ENCODE peak calls at places on chromosome 18, in six cellular contexts. X is CD8-positive, alpha-beta T cell; B is RWPE2; S is cardiac muscle cell; H is breast epithelium; L is Peyer's patch. K is an unnamed sample. For H3K4me1, the result is how much of the 10 kb centered on the place peaks cover.

GRCh38 chr18:22032392-22032961 is 136.9 kb upstream of the GATA6 start:
- DNase-seq in X (no peak), B (peak), S (peak), H (no peak), L (no peak), K (peak)

GRCh38 chr18:22509423-22509822 is 91.7 kb upstream of the CTAGE1 start:
- DNase-seq in X (no peak), B (no peak), S (no peak), H (no peak), L (no peak), K (no peak)

GRCh38 chr18:79573921-79574491 is 105.6 kb upstream of the CTDP1 start:
- DNase-seq in X (no peak), B (no peak), S (no peak), H (peak), L (peak), K (no peak)

GRCh38 chr18:76838182-76838581 is 15.8 kb downstream of the ZNF236 start:
- DNase-seq in X (no peak), B (no peak), S (peak), H (no peak), L (no peak), K (peak)

GRCh38 chr18:59079264-59079972 is 60.3 kb upstream of the SEC11C start:
- DNase-seq in X (no peak), B (no peak), S (no peak), H (no peak), L (no peak), K (no peak)

GRCh38 chr18:58847383-58848071 is 17.1 kb upstream of the ZNF532 start:
- DNase-seq in X (no peak), B (no peak), S (no peak), H (no peak), L (no peak), K (peak)

GRCh38 chr18:42977982-42978595 is 137.4 kb downstream of the RIT2 start:
- DNase-seq in X (no peak), B (no peak), S (no peak), H (no peak), L (no peak), K (no peak)

GRCh38 chr18:21914739-21915319 is 174.2 kb downstream of the MIB1 start:
- DNase-seq in X (no peak), B (no peak), S (peak), H (no peak), L (no peak), K (peak)

GRCh38 chr18:76756491-76757288 is 65.7 kb upstream of the ZNF236 start:
- DNase-seq in X (no peak), B (no peak), S (no peak), H (no peak), L (no peak), K (no peak)

GRCh38 chr18:11309172-11309571 is 159.8 kb upstream of the PIEZO2 start:
- DNase-seq in X (no peak), B (no peak), S (peak), H (no peak), L (no peak), K (no peak)

GRCh38 chr18:3305354-3305762 is 43.4 kb downstream of the MYL12B start:
- DNase-seq in X (no peak), B (peak), S (peak), H (peak), L (no peak), K (peak)

GRCh38 chr18:74849316-74849715 is 251.6 kb downstream of the ZNF407 start:
- DNase-seq in X (no peak), B (no peak), S (no peak), H (no peak), L (no peak), K (no peak)

GRCh38 chr18:35088931-35089330 is 47.7 kb downstream of the MAPRE2 start:
- DNase-seq in X (no peak), B (no peak), S (no peak), H (no peak), L (no peak), K (no peak)

GRCh38 chr18:77248873-77249582 is 620 bp upstream of the GALR1 start:
- DNase-seq in X (no peak), B (no peak), S (no peak), H (no peak), L (no peak), K (no peak)

GRCh38 chr18:32674491-32674890 is 98.3 kb downstream of the KLHL14 start:
- DNase-seq in X (no peak), B (no peak), S (peak), H (no peak), L (no peak), K (peak)

GRCh38 chr18:55317832-55318231 is 270.2 kb downstream of the TCF4 start:
- DNase-seq in X (no peak), B (no peak), S (no peak), H (no peak), L (no peak), K (no peak)

GRCh38 chr18:9809686-9810085 is 76.1 kb upstream of the TXNDC2 start:
- DNase-seq in X (no peak), B (no peak), S (no peak), H (no peak), L (no peak), K (no peak)

GRCh38 chr18:34592961-34593382 is 117.1 kb upstream of the DTNA start:
- DNase-seq in X (no peak), B (no peak), S (peak), H (peak), L (no peak), K (peak)

GRCh38 chr18:79764131-79764530 is 33.6 kb upstream of the KCNG2 start:
- DNase-seq in X (no peak), B (peak), S (no peak), H (no peak), L (no peak), K (no peak)

GRCh38 chr18:23735021-23735464 is 45.8 kb downstream of the LAMA3 start:
- DNase-seq in X (no peak), B (no peak), S (peak), H (no peak), L (no peak), K (no peak)

GRCh38 chr18:62437520-62438329 is 85.1 kb upstream of the ZCCHC2 start:
- DNase-seq in X (peak), B (no peak), S (peak), H (peak), L (no peak), K (no peak)

GRCh38 chr18:79791141-79791972 is 6.4 kb upstream of the KCNG2 start:
- DNase-seq in X (no peak), B (no peak), S (peak), H (peak), L (peak), K (peak)

GRCh38 chr18:34738173-34738894 is 28.2 kb downstream of the DTNA start:
- DNase-seq in X (no peak), B (no peak), S (peak), H (no peak), L (no peak), K (no peak)

DNA sequence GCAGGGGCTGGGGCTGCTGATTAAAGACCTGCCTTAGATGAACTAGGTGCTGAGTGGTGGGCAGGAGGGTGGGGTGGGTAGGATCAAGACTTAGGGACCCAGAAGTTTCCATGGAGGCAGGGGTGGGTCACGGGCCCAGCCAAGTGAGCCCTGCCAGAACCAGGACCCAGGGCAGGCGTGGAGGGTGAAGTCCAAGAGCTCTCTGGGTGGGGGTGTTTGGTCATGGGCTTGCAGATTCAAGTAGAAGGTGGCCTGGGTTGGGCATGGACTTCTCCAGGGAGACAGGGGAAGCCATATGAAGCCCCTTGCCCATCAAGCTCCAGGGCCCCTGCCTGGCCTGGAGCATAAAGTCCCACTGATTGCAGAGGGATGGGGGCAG is 168.8 kb downstream of the SMAD7 start:
- DNase-seq in X (no peak), B (no peak), S (no peak), H (no peak), L (no peak), K (peak)
- H3K27ac ChIP-seq in X (no peak), B (no peak), S (peak), H (peak), L (peak), K (peak)

GRCh38 chr18:48839819-48840490 is 110.8 kb downstream of the SMAD7 start:
- DNase-seq in X (no peak), B (no peak), S (no peak), H (no peak), L (no peak), K (no peak)
- H3K4me1 ChIP-seq in X (half or more), B (under half), S (under half), H (under half), L (under half), K (under half)

GRCh38 chr18:8708670-8709069 is 3.3 kb downstream of the MTCL1 start:
- DNase-seq in X (no peak), B (no peak), S (no peak), H (no peak), L (no peak), K (no peak)

GRCh38 chr18:8713691-8714090 is 8.3 kb downstream of the MTCL1 start:
- DNase-seq in X (no peak), B (no peak), S (no peak), H (no peak), L (no peak), K (no peak)

GRCh38 chr18:8709248-8710059 is 4.1 kb downstream of the MTCL1 start:
- DNase-seq in X (no peak), B (no peak), S (no peak), H (no peak), L (no peak), K (no peak)

GRCh38 chr18:8707946-8708345 is 2.6 kb downstream of the MTCL1 start:
- DNase-seq in X (no peak), B (no peak), S (no peak), H (no peak), L (no peak), K (no peak)

GRCh38 chr18:8711736-8712135 is 6.4 kb downstream of the MTCL1 start:
- DNase-seq in X (no peak), B (no peak), S (no peak), H (no peak), L (no peak), K (no peak)
- H3K27ac ChIP-seq in X (no peak), B (no peak), S (no peak), H (no peak), L (no peak), K (no peak)

DNA sequence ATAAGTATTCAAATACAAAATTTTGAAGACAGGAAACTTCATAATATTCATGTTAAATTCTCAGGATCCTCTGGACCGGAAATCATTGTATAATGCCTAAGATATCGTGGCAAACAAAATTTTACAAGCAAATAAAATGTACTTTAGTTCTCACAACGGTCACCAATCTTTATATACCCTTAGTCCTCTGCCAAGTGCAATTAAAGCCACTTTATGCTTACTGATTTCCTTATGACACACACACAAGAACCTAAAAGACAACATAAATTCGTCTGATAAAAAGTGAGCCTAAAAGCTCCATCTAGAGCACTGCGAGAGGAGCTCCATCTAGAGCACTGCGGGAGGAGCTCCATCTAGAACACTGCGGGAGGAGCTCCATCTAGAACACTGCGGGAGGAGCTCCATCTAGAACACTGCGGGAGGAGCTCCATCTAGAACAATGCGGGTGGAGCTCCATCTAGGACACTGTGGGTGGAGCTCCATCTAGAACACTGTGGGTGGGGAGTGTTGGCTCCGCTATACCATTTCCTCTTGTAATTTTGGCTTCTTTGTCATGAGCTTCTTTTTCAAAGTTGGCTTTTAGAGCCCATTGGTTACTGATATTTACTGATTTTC is 15.9 kb downstream of the ATP8B1 start:
- DNase-seq in X (no peak), B (no peak), S (no peak), H (no peak), L (no peak), K (peak)
- H3K4me1 ChIP-seq in X (under half), B (under half), S (under half), H (under half), L (under half), K (under half)

DNA sequence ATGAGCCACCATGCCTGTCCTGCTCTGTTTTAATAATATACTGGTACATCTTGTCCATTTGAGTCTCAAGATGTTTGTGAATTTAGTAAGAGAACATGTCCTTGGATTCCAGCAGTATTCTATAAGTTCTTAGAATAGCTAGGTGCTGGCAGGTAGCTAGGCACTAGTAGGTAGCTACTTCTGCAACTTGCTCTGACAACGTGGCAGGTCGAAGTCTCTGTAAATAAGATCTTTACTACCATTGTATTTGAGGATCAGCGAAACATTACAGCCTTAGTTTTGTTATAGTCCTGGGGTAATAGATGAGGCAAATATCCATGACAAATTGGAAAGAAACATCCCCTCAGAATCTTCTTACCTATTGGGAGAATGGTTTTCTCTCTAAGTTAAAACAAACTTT is 14.2 kb upstream of the PRELID3A start:
- DNase-seq in X (no peak), B (no peak), S (no peak), H (no peak), L (no peak), K (peak)
- H3K27ac ChIP-seq in X (no peak), B (no peak), S (no peak), H (no peak), L (no peak), K (no peak)

DNA sequence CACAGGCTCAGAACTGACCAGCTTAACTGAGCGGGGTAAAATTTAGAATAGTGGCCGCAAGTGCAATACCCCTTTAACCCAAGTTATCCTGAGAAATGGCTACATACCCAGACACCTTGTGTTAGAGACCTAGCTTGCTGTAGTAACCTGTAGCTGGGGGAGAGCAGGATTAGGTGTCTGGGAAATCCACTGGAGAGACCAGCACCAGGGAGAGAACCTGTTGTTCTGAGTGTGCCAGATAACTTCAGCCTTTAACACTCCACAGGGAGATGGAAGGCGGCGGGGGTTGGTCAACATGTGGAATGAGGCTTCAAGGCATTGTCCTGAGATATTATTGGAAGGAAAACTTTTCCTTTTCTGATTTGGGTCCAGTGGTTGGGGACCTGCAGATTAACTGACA is 356.0 kb downstream of the PTPRM start:
- DNase-seq in X (no peak), B (no peak), S (peak), H (no peak), L (no peak), K (no peak)
- H3K4me1 ChIP-seq in X (under half), B (under half), S (under half), H (under half), L (under half), K (under half)

K was measured in small intestine.